ENCODE peak calls at places on chromosomes 1 and 21, in six cellular contexts. H is HepG2, L is H1, E is K562, U is GM12878, R is GM12892. G is an unnamed sample.

GRCh38 chr1:165365344-165365743 is 8.8 kb upstream of the LMX1A start:
- DNase-seq in L (no peak), R (no peak), E (no peak), U (no peak), H (no peak), G (no peak)

GRCh38 chr1:112056354-112056753 is 66.9 kb upstream of the KCND3 start:
- DNase-seq in E (no peak), L (no peak), H (no peak), R (no peak), U (no peak), G (no peak)

GRCh38 chr1:6234502-6235295 is 1.1 kb downstream of the ICMT start:
- DNase-seq in E (no peak), H (no peak), L (no peak), U (no peak), R (no peak), G (no peak)

GRCh38 chr1:91736999-91737615 is 148.8 kb downstream of the TGFBR3 start:
- DNase-seq in R (no peak), E (no peak), H (peak; percentile 87), U (no peak), L (no peak), G (no peak)

GRCh38 chr21:46081022-46081861 is 16.7 kb upstream of the COL6A2 start:
- DNase-seq in L (no peak), H (no peak), E (no peak), U (no peak), R (no peak), G (no peak)

GRCh38 chr1:19709255-19709765 is 44.6 kb downstream of the HTR6 start:
- DNase-seq in R (no peak), E (no peak), H (no peak), U (no peak), L (no peak), G (no peak)

GRCh38 chr1:201456499-201457309 is 12.3 kb downstream of the PHLDA3 start:
- DNase-seq in R (no peak), L (no peak), U (no peak), E (peak; percentile 32), H (peak; percentile 65), G (no peak)

GRCh38 chr21:41410767-41411448 is 15.1 kb upstream of the MX1 start:
- DNase-seq in L (no peak), R (no peak), U (no peak), E (no peak), H (no peak), G (no peak)

GRCh38 chr1:21913258-21913657 is 23.9 kb downstream of the HSPG2 start:
- DNase-seq in L (peak; percentile 68), U (no peak), H (no peak), R (no peak), E (no peak), G (no peak)

DNA sequence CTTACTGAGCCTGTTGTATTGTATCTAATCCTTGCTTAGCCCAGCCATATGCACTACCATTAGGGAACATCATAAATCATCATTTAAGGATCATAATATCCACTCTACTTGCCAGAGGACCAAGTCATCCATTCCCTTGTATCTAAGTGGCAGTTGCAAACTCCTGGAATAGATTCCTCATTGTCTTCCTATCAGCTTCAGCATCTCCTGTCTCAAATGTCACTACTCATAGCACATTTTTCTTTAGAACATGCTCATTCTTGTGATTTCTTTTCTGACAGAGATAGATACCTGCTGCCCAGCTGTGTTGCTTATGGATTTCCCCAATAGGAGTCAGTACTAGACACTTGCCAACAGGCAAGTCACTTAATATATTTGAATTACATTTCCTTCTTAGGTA is 84.3 kb downstream of the OLFML3 start:
- DNase-seq in R (no peak), E (no peak), H (no peak), U (no peak), L (no peak), G (no peak)
- TF ChIP-seq POLR2AphosphoS5 in R (no peak), E (no peak), H (no peak), U (no peak), L (no peak), G (no peak)

GRCh38 chr1:33466159-33466558 is 6.3 kb upstream of the ZSCAN20 start:
- DNase-seq in E (no peak), H (no peak), U (no peak), L (no peak), R (no peak), G (no peak)

GRCh38 chr1:33470495-33471012 is 1.9 kb upstream of the ZSCAN20 start:
- DNase-seq in R (peak; percentile 52), L (peak; percentile 77), E (peak; percentile 72), U (no peak), H (peak; percentile 60), G (peak; percentile 48)

GRCh38 chr1:33468011-33468410 is 4.4 kb upstream of the ZSCAN20 start:
- DNase-seq in E (no peak), L (no peak), U (no peak), R (no peak), H (no peak), G (no peak)

GRCh38 chr1:33468972-33469371 is 3.5 kb upstream of the ZSCAN20 start:
- DNase-seq in H (no peak), E (no peak), U (no peak), R (no peak), L (no peak), G (no peak)

DNA sequence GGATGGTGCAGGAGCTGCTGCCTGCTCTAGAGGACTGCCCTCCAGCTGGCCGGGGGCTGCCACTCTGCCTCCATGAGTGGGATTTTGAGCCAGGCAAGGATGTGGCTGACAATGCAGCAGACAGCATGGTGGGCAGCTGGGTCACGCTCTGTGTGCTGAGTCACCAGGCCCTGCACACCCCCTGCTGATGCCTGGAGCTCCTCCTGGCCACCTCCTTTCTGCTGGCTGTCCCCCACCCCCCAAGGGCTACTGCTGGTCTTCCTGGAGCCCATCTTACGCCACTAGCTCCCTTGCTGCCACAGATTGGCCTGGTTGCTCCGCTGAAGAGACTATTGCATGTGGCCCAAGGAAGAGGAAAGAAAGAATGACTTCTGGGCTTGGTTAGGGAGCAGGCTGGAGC is 3.9 kb upstream of the ZSCAN20 start:
- DNase-seq in U (no peak), H (no peak), L (no peak), R (no peak), E (no peak), G (no peak)
- TF ChIP-seq TAF1 in U (no peak), H (no peak), L (no peak), R (no peak), E (no peak), G (no peak)

GRCh38 chr21:17611414-17612022 is 1.2 kb downstream of the BTG3 start:
- DNase-seq in H (peak; percentile 55), L (peak; percentile 58), R (peak; percentile 32), U (peak; percentile 59), E (peak; percentile 50), G (peak; percentile 32)
- TF ChIP-seq POLR2A in H (peak; percentile 49), L (no peak), R (no peak), U (peak; percentile 48), E (peak; percentile 78), G (peak; percentile 16)

GRCh38 chr1:212966619-212967018 is 16.3 kb downstream of the VASH2 start:
- DNase-seq in E (no peak), R (no peak), L (no peak), U (no peak), H (no peak), G (no peak)

GRCh38 chr1:212967767-212968166 is 17.4 kb downstream of the VASH2 start:
- DNase-seq in H (peak; percentile 45), E (peak; percentile 82), L (no peak), R (no peak), U (no peak), G (no peak)

GRCh38 chr1:212970085-212970484 is 19.7 kb downstream of the VASH2 start:
- DNase-seq in H (no peak), E (no peak), L (no peak), U (no peak), R (no peak), G (no peak)

GRCh38 chr1:212971312-212971711 is 21.0 kb downstream of the VASH2 start:
- DNase-seq in U (no peak), H (no peak), E (no peak), L (no peak), R (no peak), G (no peak)

GRCh38 chr1:212968385-212968863 is 18.1 kb downstream of the VASH2 start:
- DNase-seq in H (no peak), R (no peak), U (no peak), E (no peak), L (no peak), G (no peak)
- TF ChIP-seq POLR2AphosphoS5 in H (no peak), R (no peak), U (no peak), E (no peak), L (no peak), G (no peak)

DNA sequence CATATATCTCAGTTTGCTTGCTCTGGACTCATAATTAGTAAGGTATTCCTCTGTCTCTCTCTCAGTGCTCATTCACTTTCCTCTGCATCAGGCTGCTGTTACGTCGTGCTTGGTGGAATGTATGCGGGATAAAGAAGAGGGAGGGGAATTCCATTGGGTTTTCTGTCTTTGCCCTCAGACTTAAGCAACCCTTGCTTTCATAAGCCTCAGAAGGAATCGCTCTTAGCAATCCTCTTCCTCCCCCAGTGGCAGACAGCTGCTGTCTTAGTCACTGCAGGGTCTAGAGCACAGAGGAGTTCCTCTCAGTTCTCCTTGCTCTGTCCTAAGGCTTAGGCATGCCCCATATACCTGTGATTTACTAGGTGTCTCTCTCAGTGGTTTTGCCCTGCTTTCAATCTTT is 19.1 kb upstream of the NTMT2 start:
- DNase-seq in R (peak; percentile 25), E (no peak), H (no peak), U (peak; percentile 72), L (no peak), G (no peak)
- TF ChIP-seq TAF1 in R (no peak), E (no peak), H (no peak), U (no peak), L (no peak), G (no peak)

GRCh38 chr1:1355376-1355775 is 3.0 kb downstream of the MXRA8 start:
- DNase-seq in R (no peak), H (no peak), E (no peak), L (peak; percentile 74), U (no peak), G (no peak)

GRCh38 chr1:1353389-1354151 is 4.4 kb upstream of the DVL1 start:
- DNase-seq in U (no peak), R (no peak), L (peak; percentile 78), E (no peak), H (no peak), G (no peak)

GRCh38 chr1:1351511-1352427 is 2.6 kb upstream of the DVL1 start:
- DNase-seq in H (no peak), R (no peak), L (no peak), E (no peak), U (no peak), G (no peak)

GRCh38 chr1:1354271-1355247 is 3.8 kb downstream of the MXRA8 start:
- DNase-seq in E (no peak), L (peak; percentile 69), R (no peak), H (no peak), U (no peak), G (no peak)

DNA sequence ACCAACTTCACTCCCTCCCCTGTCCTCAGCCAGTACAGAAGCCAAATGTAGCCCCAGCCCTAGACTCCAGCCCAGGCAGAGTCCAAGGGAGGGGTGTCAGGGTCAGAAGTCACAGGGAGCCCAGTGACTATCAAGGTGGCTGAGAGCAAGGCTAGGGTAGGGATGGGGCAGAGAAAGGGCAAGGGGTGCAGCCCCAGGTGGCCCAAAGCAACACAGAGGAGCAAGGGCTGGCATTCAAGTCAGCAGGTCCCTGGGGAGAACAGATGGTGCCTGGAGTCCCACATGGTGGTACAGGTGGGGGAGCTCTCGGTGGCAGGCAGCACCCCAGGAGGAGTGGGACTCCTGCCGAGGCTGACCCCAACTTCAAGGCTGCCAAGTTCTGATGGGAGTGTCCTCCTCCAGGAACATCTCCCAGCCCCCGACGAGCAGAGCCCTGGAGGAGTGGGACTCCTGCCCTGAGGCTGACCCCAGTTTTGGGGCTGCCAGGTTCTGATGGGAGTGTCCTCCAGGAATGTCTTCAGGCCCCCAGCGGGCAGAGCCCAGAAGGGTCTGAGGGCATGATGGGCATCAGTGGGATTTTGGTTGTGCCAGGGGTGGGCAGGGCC is 3.7 kb upstream of the DVL1 start:
- DNase-seq in E (no peak), L (no peak), R (no peak), U (no peak), H (no peak), G (no peak)
- TF ChIP-seq POLR2A in E (peak; percentile 18), L (no peak), R (no peak), U (no peak), H (no peak), G (no peak)